ENCODE peak calls at places on chromosomes 5 and 9, in ten cellular contexts. One of them, this sample, is unnamed.

GRCh38 chr5:115532517-115532916 is 12.1 kb downstream of the FEM1C start:
- DNase-seq in NCI-H82: peak; percentile 8
- DNase-seq in pancreas: no peak
- DNase-seq in choroid plexus epithelial cell: peak; percentile 41
- DNase-seq in HFFc6: no peak
- DNase-seq in NCI-H1092: no peak
- DNase-seq in AG09309: no peak
- DNase-seq in brain microvascular endothelial cell: no peak
- DNase-seq in activated CD8-positive, alpha-beta T cell treated with anti-CD3 and anti-CD28 coated beads, Interleukin-2, amount 10 ng/mL, durations not matched to agents 7 days and 5 days: no peak
- DNase-seq in fibroblast of the aortic adventitia: no peak
- DNase-seq in this sample: peak; percentile 24

GRCh38 chr5:79112703-79113058 is 1.1 kb downstream of the BHMT start:
- DNase-seq in fibroblast of the aortic adventitia: no peak
- DNase-seq in activated CD8-positive, alpha-beta T cell treated with anti-CD3 and anti-CD28 coated beads, Interleukin-2, amount 10 ng/mL, durations not matched to agents 7 days and 5 days: no peak
- DNase-seq in pancreas: no peak
- DNase-seq in NCI-H82: no peak
- DNase-seq in NCI-H1092: no peak
- DNase-seq in HFFc6: no peak
- DNase-seq in AG09309: no peak
- DNase-seq in brain microvascular endothelial cell: no peak
- DNase-seq in choroid plexus epithelial cell: no peak
- DNase-seq in this sample: no peak

GRCh38 chr5:172186114-172186695 is 1.8 kb downstream of the STK10 start:
- DNase-seq in NCI-H82: no peak
- DNase-seq in activated CD8-positive, alpha-beta T cell treated with anti-CD3 and anti-CD28 coated beads, Interleukin-2, amount 10 ng/mL, durations not matched to agents 7 days and 5 days: no peak
- DNase-seq in pancreas: no peak
- DNase-seq in NCI-H1092: no peak
- DNase-seq in AG09309: no peak
- DNase-seq in HFFc6: no peak
- DNase-seq in brain microvascular endothelial cell: no peak
- DNase-seq in choroid plexus epithelial cell: no peak
- DNase-seq in fibroblast of the aortic adventitia: no peak
- DNase-seq in this sample: no peak

GRCh38 chr5:170522211-170523128 is 18.6 kb downstream of the KCNIP1 start:
- DNase-seq in brain microvascular endothelial cell: peak; percentile 14
- DNase-seq in AG09309: peak; percentile 7
- DNase-seq in NCI-H82: no peak
- DNase-seq in activated CD8-positive, alpha-beta T cell treated with anti-CD3 and anti-CD28 coated beads, Interleukin-2, amount 10 ng/mL, durations not matched to agents 7 days and 5 days: no peak
- DNase-seq in fibroblast of the aortic adventitia: peak; percentile 39
- DNase-seq in NCI-H1092: peak; percentile 76
- DNase-seq in pancreas: no peak
- DNase-seq in choroid plexus epithelial cell: peak; percentile 20
- DNase-seq in HFFc6: peak; percentile 33
- DNase-seq in this sample: peak; percentile 7

GRCh38 chr5:157912621-157913325 is 53.8 kb upstream of the CLINT1 start:
- DNase-seq in activated CD8-positive, alpha-beta T cell treated with anti-CD3 and anti-CD28 coated beads, Interleukin-2, amount 10 ng/mL, durations not matched to agents 7 days and 5 days: no peak
- DNase-seq in NCI-H1092: peak; percentile 92
- DNase-seq in NCI-H82: no peak
- DNase-seq in AG09309: no peak
- DNase-seq in brain microvascular endothelial cell: no peak
- DNase-seq in choroid plexus epithelial cell: no peak
- DNase-seq in HFFc6: no peak
- DNase-seq in fibroblast of the aortic adventitia: no peak
- DNase-seq in pancreas: no peak
- DNase-seq in this sample: no peak

GRCh38 chr5:96962540-96962991 is 26.7 kb downstream of the LNPEP start:
- DNase-seq in activated CD8-positive, alpha-beta T cell treated with anti-CD3 and anti-CD28 coated beads, Interleukin-2, amount 10 ng/mL, durations not matched to agents 7 days and 5 days: peak; percentile 37
- DNase-seq in brain microvascular endothelial cell: no peak
- DNase-seq in fibroblast of the aortic adventitia: no peak
- DNase-seq in choroid plexus epithelial cell: no peak
- DNase-seq in AG09309: no peak
- DNase-seq in NCI-H82: no peak
- DNase-seq in pancreas: no peak
- DNase-seq in NCI-H1092: no peak
- DNase-seq in HFFc6: no peak
- DNase-seq in this sample: no peak

GRCh38 chr9:75186767-75187380 is 98.6 kb downstream of the OSTF1 start:
- DNase-seq in NCI-H1092: no peak
- DNase-seq in pancreas: no peak
- DNase-seq in choroid plexus epithelial cell: peak; percentile 53
- DNase-seq in HFFc6: peak; percentile 25
- DNase-seq in activated CD8-positive, alpha-beta T cell treated with anti-CD3 and anti-CD28 coated beads, Interleukin-2, amount 10 ng/mL, durations not matched to agents 7 days and 5 days: no peak
- DNase-seq in brain microvascular endothelial cell: no peak
- DNase-seq in fibroblast of the aortic adventitia: peak; percentile 51
- DNase-seq in AG09309: no peak
- DNase-seq in NCI-H82: peak; percentile 14
- DNase-seq in this sample: peak; percentile 36

GRCh38 chr5:167582263-167582662 is 709.2 kb upstream of the WWC1 start:
- DNase-seq in NCI-H1092: no peak
- DNase-seq in AG09309: no peak
- DNase-seq in HFFc6: peak; percentile 26
- DNase-seq in choroid plexus epithelial cell: peak; percentile 47
- DNase-seq in activated CD8-positive, alpha-beta T cell treated with anti-CD3 and anti-CD28 coated beads, Interleukin-2, amount 10 ng/mL, durations not matched to agents 7 days and 5 days: no peak
- DNase-seq in brain microvascular endothelial cell: no peak
- DNase-seq in fibroblast of the aortic adventitia: peak; percentile 48
- DNase-seq in NCI-H82: peak; percentile 35
- DNase-seq in pancreas: no peak
- DNase-seq in this sample: peak; percentile 22

GRCh38 chr5:76082790-76083554 is at the start of gene SV2C:
- DNase-seq in pancreas: peak; percentile 66
- DNase-seq in activated CD8-positive, alpha-beta T cell treated with anti-CD3 and anti-CD28 coated beads, Interleukin-2, amount 10 ng/mL, durations not matched to agents 7 days and 5 days: peak; percentile 46
- DNase-seq in HFFc6: no peak
- DNase-seq in NCI-H82: peak; percentile 83
- DNase-seq in fibroblast of the aortic adventitia: no peak
- DNase-seq in NCI-H1092: no peak
- DNase-seq in brain microvascular endothelial cell: no peak
- DNase-seq in AG09309: no peak
- DNase-seq in choroid plexus epithelial cell: peak; percentile 13
- DNase-seq in this sample: peak; percentile 18

GRCh38 chr5:18000744-18001143 is 366.5 kb downstream of the TAF11L14 start:
- DNase-seq in NCI-H1092: no peak
- DNase-seq in HFFc6: no peak
- DNase-seq in choroid plexus epithelial cell: no peak
- DNase-seq in NCI-H82: no peak
- DNase-seq in activated CD8-positive, alpha-beta T cell treated with anti-CD3 and anti-CD28 coated beads, Interleukin-2, amount 10 ng/mL, durations not matched to agents 7 days and 5 days: no peak
- DNase-seq in brain microvascular endothelial cell: no peak
- DNase-seq in fibroblast of the aortic adventitia: no peak
- DNase-seq in AG09309: no peak
- DNase-seq in pancreas: no peak
- DNase-seq in this sample: no peak

GRCh38 chr9:127347831-127348699 is 48.9 kb upstream of the SLC2A8 start:
- DNase-seq in NCI-H82: peak; percentile 64
- DNase-seq in choroid plexus epithelial cell: peak; percentile 73
- DNase-seq in HFFc6: peak; percentile 47
- DNase-seq in NCI-H1092: no peak
- DNase-seq in activated CD8-positive, alpha-beta T cell treated with anti-CD3 and anti-CD28 coated beads, Interleukin-2, amount 10 ng/mL, durations not matched to agents 7 days and 5 days: no peak
- DNase-seq in AG09309: no peak
- DNase-seq in pancreas: no peak
- DNase-seq in fibroblast of the aortic adventitia: peak; percentile 82
- DNase-seq in brain microvascular endothelial cell: peak; percentile 55
- DNase-seq in this sample: peak; percentile 47

GRCh38 chr5:172687983-172688734 is 47.1 kb downstream of the NEURL1B start:
- DNase-seq in AG09309: no peak
- DNase-seq in activated CD8-positive, alpha-beta T cell treated with anti-CD3 and anti-CD28 coated beads, Interleukin-2, amount 10 ng/mL, durations not matched to agents 7 days and 5 days: no peak
- DNase-seq in HFFc6: no peak
- DNase-seq in pancreas: no peak
- DNase-seq in brain microvascular endothelial cell: no peak
- DNase-seq in choroid plexus epithelial cell: no peak
- DNase-seq in NCI-H1092: no peak
- DNase-seq in fibroblast of the aortic adventitia: no peak
- DNase-seq in NCI-H82: no peak
- DNase-seq in this sample: no peak

GRCh38 chr9:3447143-3447542 is 78.7 kb downstream of the RFX3 start:
- DNase-seq in pancreas: no peak
- DNase-seq in choroid plexus epithelial cell: peak; percentile 22
- DNase-seq in fibroblast of the aortic adventitia: no peak
- DNase-seq in NCI-H82: no peak
- DNase-seq in brain microvascular endothelial cell: no peak
- DNase-seq in HFFc6: no peak
- DNase-seq in AG09309: no peak
- DNase-seq in activated CD8-positive, alpha-beta T cell treated with anti-CD3 and anti-CD28 coated beads, Interleukin-2, amount 10 ng/mL, durations not matched to agents 7 days and 5 days: no peak
- DNase-seq in NCI-H1092: no peak
- DNase-seq in this sample: no peak

GRCh38 chr5:60677831-60678664 is 21.9 kb downstream of the DEPDC1B start:
- DNase-seq in NCI-H82: peak; percentile 24
- DNase-seq in brain microvascular endothelial cell: no peak
- DNase-seq in activated CD8-positive, alpha-beta T cell treated with anti-CD3 and anti-CD28 coated beads, Interleukin-2, amount 10 ng/mL, durations not matched to agents 7 days and 5 days: no peak
- DNase-seq in NCI-H1092: no peak
- DNase-seq in HFFc6: peak; percentile 49
- DNase-seq in fibroblast of the aortic adventitia: peak; percentile 80
- DNase-seq in pancreas: no peak
- DNase-seq in choroid plexus epithelial cell: peak; percentile 77
- DNase-seq in AG09309: no peak
- DNase-seq in this sample: peak; percentile 66

GRCh38 chr5:145887217-145887616 is 14.4 kb upstream of the GRXCR2 start:
- DNase-seq in brain microvascular endothelial cell: no peak
- DNase-seq in NCI-H1092: no peak
- DNase-seq in pancreas: no peak
- DNase-seq in fibroblast of the aortic adventitia: no peak
- DNase-seq in choroid plexus epithelial cell: peak; percentile 45
- DNase-seq in NCI-H82: peak; percentile 21
- DNase-seq in activated CD8-positive, alpha-beta T cell treated with anti-CD3 and anti-CD28 coated beads, Interleukin-2, amount 10 ng/mL, durations not matched to agents 7 days and 5 days: no peak
- DNase-seq in HFFc6: no peak
- DNase-seq in AG09309: no peak
- DNase-seq in this sample: no peak

GRCh38 chr9:75889977-75890540 is 414 bp upstream of the PCSK5 start:
- DNase-seq in AG09309: no peak
- DNase-seq in fibroblast of the aortic adventitia: peak; percentile 74
- DNase-seq in HFFc6: peak; percentile 41
- DNase-seq in choroid plexus epithelial cell: peak; percentile 84
- DNase-seq in activated CD8-positive, alpha-beta T cell treated with anti-CD3 and anti-CD28 coated beads, Interleukin-2, amount 10 ng/mL, durations not matched to agents 7 days and 5 days: peak; percentile 39
- DNase-seq in NCI-H82: peak; percentile 36
- DNase-seq in pancreas: no peak
- DNase-seq in NCI-H1092: no peak
- DNase-seq in brain microvascular endothelial cell: peak; percentile 75
- DNase-seq in this sample: peak; percentile 84

GRCh38 chr5:78758169-78758839 is 109.7 kb upstream of the LHFPL2 start:
- DNase-seq in brain microvascular endothelial cell: no peak
- DNase-seq in pancreas: no peak
- DNase-seq in AG09309: no peak
- DNase-seq in activated CD8-positive, alpha-beta T cell treated with anti-CD3 and anti-CD28 coated beads, Interleukin-2, amount 10 ng/mL, durations not matched to agents 7 days and 5 days: no peak
- DNase-seq in NCI-H82: no peak
- DNase-seq in choroid plexus epithelial cell: peak; percentile 82
- DNase-seq in NCI-H1092: no peak
- DNase-seq in HFFc6: no peak
- DNase-seq in fibroblast of the aortic adventitia: peak; percentile 66
- DNase-seq in this sample: peak; percentile 72

GRCh38 chr9:75996726-75997125 is 106.3 kb downstream of the PCSK5 start:
- DNase-seq in HFFc6: no peak
- DNase-seq in choroid plexus epithelial cell: no peak
- DNase-seq in activated CD8-positive, alpha-beta T cell treated with anti-CD3 and anti-CD28 coated beads, Interleukin-2, amount 10 ng/mL, durations not matched to agents 7 days and 5 days: no peak
- DNase-seq in NCI-H82: peak; percentile 8
- DNase-seq in pancreas: no peak
- DNase-seq in fibroblast of the aortic adventitia: no peak
- DNase-seq in brain microvascular endothelial cell: no peak
- DNase-seq in AG09309: no peak
- DNase-seq in NCI-H1092: no peak
- DNase-seq in this sample: no peak

GRCh38 chr5:154421868-154422267 is 23.9 kb upstream of the SAP30L start:
- DNase-seq in brain microvascular endothelial cell: peak; percentile 23
- DNase-seq in NCI-H82: peak; percentile 54
- DNase-seq in fibroblast of the aortic adventitia: no peak
- DNase-seq in activated CD8-positive, alpha-beta T cell treated with anti-CD3 and anti-CD28 coated beads, Interleukin-2, amount 10 ng/mL, durations not matched to agents 7 days and 5 days: no peak
- DNase-seq in choroid plexus epithelial cell: peak; percentile 22
- DNase-seq in HFFc6: no peak
- DNase-seq in AG09309: no peak
- DNase-seq in pancreas: no peak
- DNase-seq in NCI-H1092: no peak
- DNase-seq in this sample: peak; percentile 27

GRCh38 chr5:56638061-56638621 is 177.2 kb upstream of the MAP3K1 start:
- DNase-seq in NCI-H1092: peak; percentile 52
- DNase-seq in brain microvascular endothelial cell: no peak
- DNase-seq in AG09309: no peak
- DNase-seq in fibroblast of the aortic adventitia: no peak
- DNase-seq in NCI-H82: peak; percentile 44
- DNase-seq in activated CD8-positive, alpha-beta T cell treated with anti-CD3 and anti-CD28 coated beads, Interleukin-2, amount 10 ng/mL, durations not matched to agents 7 days and 5 days: no peak
- DNase-seq in choroid plexus epithelial cell: no peak
- DNase-seq in HFFc6: no peak
- DNase-seq in pancreas: peak; percentile 69
- DNase-seq in this sample: no peak

GRCh38 chr9:127561491-127562270 is 50.4 kb upstream of the STXBP1 start:
- DNase-seq in AG09309: peak; percentile 97
- DNase-seq in activated CD8-positive, alpha-beta T cell treated with anti-CD3 and anti-CD28 coated beads, Interleukin-2, amount 10 ng/mL, durations not matched to agents 7 days and 5 days: no peak
- DNase-seq in choroid plexus epithelial cell: peak; percentile 98
- DNase-seq in NCI-H82: no peak
- DNase-seq in NCI-H1092: no peak
- DNase-seq in brain microvascular endothelial cell: peak; percentile 98
- DNase-seq in fibroblast of the aortic adventitia: peak; percentile 99
- DNase-seq in HFFc6: peak; percentile 100
- DNase-seq in pancreas: peak; percentile 74
- DNase-seq in this sample: peak; percentile 100

GRCh38 chr9:35844628-35845301 is 15.7 kb downstream of the TMEM8B start:
- DNase-seq in activated CD8-positive, alpha-beta T cell treated with anti-CD3 and anti-CD28 coated beads, Interleukin-2, amount 10 ng/mL, durations not matched to agents 7 days and 5 days: peak; percentile 35
- DNase-seq in NCI-H82: no peak
- DNase-seq in HFFc6: peak; percentile 90
- DNase-seq in brain microvascular endothelial cell: peak; percentile 86
- DNase-seq in AG09309: peak; percentile 70
- DNase-seq in choroid plexus epithelial cell: peak; percentile 86
- DNase-seq in pancreas: no peak
- DNase-seq in NCI-H1092: no peak
- DNase-seq in fibroblast of the aortic adventitia: peak; percentile 98
- DNase-seq in this sample: peak; percentile 84

This sample was measured in mesenchymal stem cell.